ENCODE peak calls at places on chromosomes 5 and 9, in five cellular contexts. I, A, L, H and B are unnamed samples.

GRCh38 chr5:68476854-68477253 is 261.3 kb downstream of the PIK3R1 start:
- DNase-seq in I (peak; percentile 23), A (no peak), L (no peak), H (no peak), B (no peak)

GRCh38 chr9:129063061-129063460 is 17.9 kb upstream of the DOLPP1 start:
- DNase-seq in I (no peak), A (no peak), L (no peak), H (no peak), B (no peak)

GRCh38 chr5:159874308-159874707 is 42.0 kb upstream of the ADRA1B start:
- DNase-seq in I (no peak), A (no peak), L (no peak), H (no peak), B (no peak)

GRCh38 chr5:172417983-172418630 is 36.2 kb downstream of the SH3PXD2B start:
- DNase-seq in I (no peak), A (no peak), L (peak; percentile 60), H (peak; percentile 97), B (peak; percentile 49)

GRCh38 chr5:77893225-77893860 is 117.2 kb upstream of the TBCA start:
- DNase-seq in I (peak; percentile 3), A (no peak), L (no peak), H (peak; percentile 98), B (no peak)

GRCh38 chr5:99019812-99020697 is 91.2 kb upstream of the CHD1 start:
- DNase-seq in I (peak; percentile 88), A (no peak), L (no peak), H (peak; percentile 95), B (no peak)

GRCh38 chr9:8434621-8435020 is 635.0 kb upstream of the DMAC1 start:
- DNase-seq in I (no peak), A (no peak), L (no peak), H (no peak), B (no peak)

GRCh38 chr9:110334183-110334582 is 3.5 kb downstream of the TXNDC8 start:
- DNase-seq in I (no peak), A (no peak), L (no peak), H (no peak), B (no peak)

GRCh38 chr5:127003798-127004495 is 26.4 kb downstream of the MARCHF3 start:
- DNase-seq in I (peak; percentile 81), A (no peak), L (peak; percentile 45), H (no peak), B (no peak)

GRCh38 chr9:29556317-29556716 is 1983.0 kb upstream of the C9orf72 start:
- DNase-seq in I (peak; percentile 1), A (no peak), L (no peak), H (peak; percentile 89), B (no peak)